ENCODE peak calls at places on chromosomes 7 and 10, in six cellular contexts. One of them, this sample, is unnamed.
A peak's percentile ranks its signal among the peaks of the same experiment; 100 is the strongest.

GRCh38 chr7:2921748-2922147 is 77.6 kb upstream of the GNA12 start:
- DNase-seq in DND-41: no peak
- DNase-seq in PC-9: no peak
- DNase-seq in mesenchymal stem cell: no peak
- DNase-seq in A549: peak; percentile 25
- DNase-seq in GM23248: no peak
- DNase-seq in this sample: no peak

GRCh38 chr10:60238408-60239100 is 151.1 kb downstream of the ANK3 start:
- DNase-seq in mesenchymal stem cell: peak; percentile 18
- DNase-seq in PC-9: no peak
- DNase-seq in GM23248: peak; percentile 49
- DNase-seq in A549: peak; percentile 13
- DNase-seq in DND-41: no peak
- DNase-seq in this sample: peak; percentile 84

GRCh38 chr10:30219977-30220751 is 128.9 kb downstream of the MTPAP start:
- DNase-seq in A549: no peak
- DNase-seq in mesenchymal stem cell: no peak
- DNase-seq in GM23248: peak; percentile 63
- DNase-seq in PC-9: peak; percentile 82
- DNase-seq in DND-41: no peak
- DNase-seq in this sample: peak; percentile 55

GRCh38 chr7:22728416-22729029 is 1.5 kb downstream of the IL6 start:
- DNase-seq in DND-41: no peak
- DNase-seq in A549: peak; percentile 47
- DNase-seq in mesenchymal stem cell: peak; percentile 68
- DNase-seq in GM23248: peak; percentile 81
- DNase-seq in PC-9: peak; percentile 70
- DNase-seq in this sample: peak; percentile 64

GRCh38 chr10:79984851-79985250 is 35.9 kb upstream of the SFTPD start:
- DNase-seq in DND-41: no peak
- DNase-seq in A549: no peak
- DNase-seq in GM23248: no peak
- DNase-seq in PC-9: peak; percentile 97
- DNase-seq in mesenchymal stem cell: no peak
- DNase-seq in this sample: no peak

GRCh38 chr7:44646176-44646920 is 39.9 kb downstream of the OGDH start:
- DNase-seq in DND-41: no peak
- DNase-seq in PC-9: no peak
- DNase-seq in GM23248: no peak
- DNase-seq in A549: no peak
- DNase-seq in mesenchymal stem cell: no peak
- DNase-seq in this sample: peak; percentile 33

GRCh38 chr7:137771679-137772078 is 75.1 kb downstream of the DGKI start:
- DNase-seq in mesenchymal stem cell: peak; percentile 15
- DNase-seq in GM23248: peak; percentile 97
- DNase-seq in DND-41: no peak
- DNase-seq in PC-9: no peak
- DNase-seq in A549: no peak
- DNase-seq in this sample: peak; percentile 28

GRCh38 chr7:23680417-23681405 is 712 bp downstream of the FAM221A start:
- DNase-seq in A549: no peak
- DNase-seq in DND-41: peak; percentile 70
- DNase-seq in PC-9: no peak
- DNase-seq in GM23248: peak; percentile 73
- DNase-seq in mesenchymal stem cell: peak; percentile 59
- DNase-seq in this sample: peak; percentile 60

GRCh38 chr7:140475747-140476333 is 3.5 kb downstream of the MKRN1 start:
- DNase-seq in PC-9: peak; percentile 68
- DNase-seq in A549: peak; percentile 73
- DNase-seq in mesenchymal stem cell: peak; percentile 58
- DNase-seq in GM23248: peak; percentile 66
- DNase-seq in DND-41: peak; percentile 49
- DNase-seq in this sample: peak; percentile 52

GRCh38 chr7:119640326-119640725 is 632.6 kb upstream of the KCND2 start:
- DNase-seq in GM23248: no peak
- DNase-seq in A549: no peak
- DNase-seq in mesenchymal stem cell: no peak
- DNase-seq in PC-9: no peak
- DNase-seq in DND-41: no peak
- DNase-seq in this sample: no peak

GRCh38 chr7:15720849-15721471 is 34.5 kb upstream of the MEOX2 start:
- DNase-seq in GM23248: peak; percentile 47
- DNase-seq in PC-9: no peak
- DNase-seq in A549: peak; percentile 2
- DNase-seq in DND-41: peak; percentile 5
- DNase-seq in mesenchymal stem cell: peak; percentile 45
- DNase-seq in this sample: peak; percentile 10

GRCh38 chr10:97726636-97727178 is 10.2 kb upstream of the ZFYVE27 start:
- DNase-seq in mesenchymal stem cell: peak; percentile 87
- DNase-seq in GM23248: peak; percentile 92
- DNase-seq in DND-41: no peak
- DNase-seq in PC-9: peak; percentile 73
- DNase-seq in A549: no peak
- DNase-seq in this sample: peak; percentile 84

GRCh38 chr7:91089382-91089963 is 174.8 kb upstream of the FZD1 start:
- DNase-seq in GM23248: peak; percentile 71
- DNase-seq in mesenchymal stem cell: peak; percentile 54
- DNase-seq in DND-41: no peak
- DNase-seq in A549: peak; percentile 17
- DNase-seq in PC-9: no peak
- DNase-seq in this sample: peak; percentile 30

GRCh38 chr10:86657396-86658011 is 3.2 kb downstream of the OPN4 start:
- DNase-seq in A549: no peak
- DNase-seq in GM23248: no peak
- DNase-seq in PC-9: peak; percentile 58
- DNase-seq in mesenchymal stem cell: no peak
- DNase-seq in DND-41: no peak
- DNase-seq in this sample: no peak

GRCh38 chr7:46853451-46853850 is 728.5 kb downstream of the TNS3 start:
- DNase-seq in mesenchymal stem cell: no peak
- DNase-seq in A549: no peak
- DNase-seq in PC-9: no peak
- DNase-seq in GM23248: peak; percentile 47
- DNase-seq in DND-41: no peak
- DNase-seq in this sample: peak; percentile 73

DNA sequence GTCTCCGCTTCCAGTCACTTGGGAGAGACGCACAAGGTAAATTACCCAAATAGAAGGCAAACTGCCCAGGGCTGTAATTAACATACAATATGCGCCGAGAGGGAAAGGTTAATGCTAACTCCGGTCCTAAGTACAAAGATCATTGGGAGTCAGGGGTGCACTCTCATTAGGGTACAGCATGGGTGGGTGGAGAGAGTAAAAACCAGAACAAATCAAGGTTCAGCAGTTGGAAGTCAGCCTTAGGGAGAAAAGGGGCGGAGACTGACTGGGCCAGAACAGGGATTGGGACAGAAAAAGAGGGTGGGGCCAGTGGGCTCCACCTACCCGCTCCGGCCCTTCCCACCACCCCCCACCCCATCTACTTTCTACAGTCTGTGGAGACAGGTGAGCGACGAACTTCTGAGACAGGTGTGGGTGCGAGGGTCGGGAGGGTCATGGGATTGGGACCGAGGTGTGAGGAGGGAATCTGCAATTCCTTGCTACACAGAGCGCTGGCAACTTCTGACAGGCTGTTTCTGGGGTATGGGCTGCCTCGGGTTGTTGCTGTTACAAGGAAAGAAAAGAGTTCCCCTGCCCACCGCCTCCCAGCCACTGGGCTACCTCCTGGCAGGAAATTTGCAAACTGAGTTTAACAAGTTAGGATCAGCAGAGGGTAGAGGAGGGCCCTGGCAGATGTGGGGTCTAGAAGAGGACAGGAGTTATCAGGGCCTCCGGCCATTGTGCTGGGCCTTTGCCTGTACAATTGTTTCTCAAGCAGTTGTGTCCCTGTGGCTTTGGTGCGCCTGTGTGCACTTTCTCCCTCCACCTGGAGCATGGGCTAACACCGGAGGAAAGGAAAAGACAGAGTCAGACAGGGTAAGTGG is at the start of gene TMEM139:
- DNase-seq in GM23248: peak; percentile 17
- DNase-seq in A549: no peak
- DNase-seq in DND-41: no peak
- DNase-seq in PC-9: peak; percentile 70
- DNase-seq in mesenchymal stem cell: no peak
- DNase-seq in this sample: no peak
- H3K4me3 ChIP-seq in GM23248: no peak within 1 kb of the TSS
- H3K4me3 ChIP-seq in A549: no peak within 1 kb of the TSS
- H3K4me3 ChIP-seq in DND-41: no peak within 1 kb of the TSS
- H3K4me3 ChIP-seq in PC-9: peak within 1 kb of the TSS; percentile 77
- H3K4me3 ChIP-seq in mesenchymal stem cell: no peak within 1 kb of the TSS
- H3K4me3 ChIP-seq in this sample: no peak within 1 kb of the TSS

DNA sequence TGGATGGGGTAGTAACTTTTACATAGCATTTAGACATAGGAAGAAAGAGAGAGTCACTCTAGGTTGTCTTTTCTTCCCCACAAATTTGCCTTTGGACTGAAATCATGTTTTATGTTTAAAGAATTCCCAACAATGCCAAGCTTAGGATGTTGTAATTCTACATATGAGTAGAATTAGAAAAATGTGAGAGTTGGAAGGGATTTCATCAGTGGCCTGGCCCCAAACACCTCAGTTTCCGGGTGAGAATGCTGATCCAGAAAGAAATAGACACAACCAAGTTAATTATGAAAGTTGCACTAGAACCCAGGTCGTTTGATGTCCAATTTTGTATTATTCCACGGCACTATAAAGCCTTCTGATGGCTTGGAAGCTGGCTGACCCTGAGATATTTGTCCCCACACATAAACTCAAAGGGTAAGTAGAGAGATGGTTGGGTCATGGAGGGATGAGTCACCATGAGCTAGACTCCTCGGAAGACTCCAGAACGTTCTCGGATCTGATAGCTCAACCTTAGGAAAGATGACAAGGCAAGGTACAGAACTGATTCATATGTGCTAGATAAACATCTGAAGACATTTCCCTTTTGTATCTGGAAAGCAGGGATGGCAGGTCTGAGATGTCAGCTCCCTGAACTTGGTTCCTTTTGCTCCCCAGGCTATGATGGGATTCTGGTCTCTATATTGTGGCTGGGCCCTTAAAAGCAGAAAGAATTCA is 48.8 kb upstream of the SLC35B4 start:
- DNase-seq in DND-41: no peak
- DNase-seq in A549: peak; percentile 78
- DNase-seq in mesenchymal stem cell: no peak
- DNase-seq in GM23248: peak; percentile 92
- DNase-seq in PC-9: peak; percentile 92
- DNase-seq in this sample: peak; percentile 60
- H3K4me2 ChIP-seq in DND-41: no peak overlapping the region
- H3K4me2 ChIP-seq in A549: peak overlapping the region; percentile 71
- H3K4me2 ChIP-seq in mesenchymal stem cell: no peak overlapping the region
- H3K4me2 ChIP-seq in GM23248: peak overlapping the region; percentile 69
- H3K4me2 ChIP-seq in PC-9: peak overlapping the region; percentile 57
- H3K4me2 ChIP-seq in this sample: peak overlapping the region; percentile 40

DNA sequence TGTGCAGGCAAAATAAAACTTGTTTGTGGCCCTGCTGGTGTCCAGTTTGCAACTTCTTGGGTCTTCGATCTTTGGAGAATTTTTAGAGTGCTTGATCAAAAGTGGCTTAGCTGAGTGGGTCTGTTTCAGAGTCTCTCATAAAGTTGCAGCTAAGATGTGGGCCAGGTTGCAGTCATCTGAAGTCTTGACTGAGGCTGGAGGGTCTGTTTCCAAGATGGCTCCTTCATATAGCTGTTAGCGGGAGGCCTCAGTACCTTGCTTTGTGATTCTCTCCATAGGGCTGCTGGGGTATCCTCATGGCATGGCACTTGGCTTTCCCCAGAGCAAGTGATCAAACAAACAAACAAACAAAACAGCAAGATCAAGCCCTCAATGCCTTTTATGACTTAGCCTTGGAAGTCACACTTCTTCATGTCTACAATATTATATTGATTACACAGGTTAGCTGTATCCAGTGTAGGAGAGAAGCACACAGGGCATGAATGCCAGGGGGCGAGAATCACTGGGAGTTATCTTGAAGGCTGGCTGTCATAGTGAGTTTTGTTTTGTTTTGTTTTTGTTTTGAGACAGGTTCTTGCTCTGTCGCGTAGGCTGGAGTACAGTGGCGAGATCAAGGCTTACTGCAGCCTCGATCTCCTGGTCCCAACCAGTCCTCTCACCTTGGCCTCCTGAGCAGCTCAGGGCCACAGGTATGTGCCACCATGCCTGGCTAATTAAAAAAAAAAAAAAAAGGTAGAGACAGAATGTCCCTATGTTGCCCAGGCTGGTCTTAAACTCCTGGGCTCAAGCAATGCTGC is 10.2 kb downstream of the CYP26A1 start:
- DNase-seq in PC-9: no peak
- DNase-seq in A549: no peak
- DNase-seq in DND-41: no peak
- DNase-seq in GM23248: no peak
- DNase-seq in mesenchymal stem cell: no peak
- DNase-seq in this sample: no peak
- H3K4me3 ChIP-seq in PC-9: no peak overlapping the region
- H3K4me3 ChIP-seq in A549: no peak overlapping the region
- H3K4me3 ChIP-seq in DND-41: no peak overlapping the region
- H3K4me3 ChIP-seq in GM23248: no peak overlapping the region
- H3K4me3 ChIP-seq in mesenchymal stem cell: no peak overlapping the region
- H3K4me3 ChIP-seq in this sample: no peak overlapping the region

DNA sequence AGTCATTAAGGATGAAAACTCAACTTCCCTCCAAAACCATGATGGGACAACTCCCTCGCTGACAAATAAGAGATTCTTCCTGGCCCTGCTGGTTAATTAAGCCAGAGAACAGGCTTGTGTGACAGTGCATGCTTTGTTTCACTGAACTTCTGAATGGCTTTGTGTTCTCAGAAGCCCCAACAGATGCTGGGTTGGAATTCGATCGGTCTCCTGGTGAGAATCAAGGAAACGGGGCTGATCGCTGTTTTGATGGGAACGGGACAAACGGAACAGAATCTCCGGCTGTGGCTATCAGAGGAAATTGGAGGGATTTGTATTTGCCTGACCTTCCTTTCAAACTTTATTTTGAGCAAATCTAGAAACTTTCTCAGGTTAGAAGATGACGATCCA is 145.0 kb downstream of the RNF216 start:
- DNase-seq in A549: no peak
- DNase-seq in PC-9: peak; percentile 27
- DNase-seq in mesenchymal stem cell: peak; percentile 40
- DNase-seq in DND-41: no peak
- DNase-seq in GM23248: peak; percentile 42
- DNase-seq in this sample: no peak
- H3K4me2 ChIP-seq in A549: no peak overlapping the region
- H3K4me2 ChIP-seq in PC-9: no peak overlapping the region
- H3K4me2 ChIP-seq in mesenchymal stem cell: no peak overlapping the region
- H3K4me2 ChIP-seq in DND-41: no peak overlapping the region
- H3K4me2 ChIP-seq in GM23248: peak overlapping the region; percentile 53
- H3K4me2 ChIP-seq in this sample: peak overlapping the region; percentile 70

DNA sequence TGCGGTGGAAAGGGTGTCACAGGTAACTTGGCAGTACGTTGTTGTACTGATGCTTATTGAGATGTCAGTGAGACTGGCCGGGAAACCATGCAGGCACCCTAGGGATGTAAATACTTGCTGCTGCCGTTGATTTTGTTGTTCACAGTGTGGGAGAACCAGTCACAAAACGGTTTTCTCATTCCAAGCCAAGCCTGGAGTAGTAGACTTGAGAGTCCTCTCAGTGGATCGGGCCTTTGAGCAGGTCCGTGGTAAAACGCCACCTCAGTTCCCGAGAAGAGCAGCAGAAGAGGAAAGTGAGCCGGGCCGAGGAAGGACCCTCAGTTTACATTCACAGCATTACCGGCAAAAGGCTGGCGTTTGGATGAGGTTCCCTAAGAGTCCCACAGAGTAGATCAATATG is 1.1 kb downstream of the JAKMIP3 start:
- DNase-seq in DND-41: no peak
- DNase-seq in GM23248: no peak
- DNase-seq in PC-9: no peak
- DNase-seq in mesenchymal stem cell: no peak
- DNase-seq in A549: no peak
- DNase-seq in this sample: no peak
- H3K4me3 ChIP-seq in DND-41: no peak overlapping the region
- H3K4me3 ChIP-seq in GM23248: peak overlapping the region; percentile 82
- H3K4me3 ChIP-seq in PC-9: peak overlapping the region; percentile 77
- H3K4me3 ChIP-seq in mesenchymal stem cell: peak overlapping the region; percentile 87
- H3K4me3 ChIP-seq in A549: peak overlapping the region; percentile 51
- H3K4me3 ChIP-seq in this sample: no peak overlapping the region

GRCh38 chr10:132422169-132422691 is 25.2 kb downstream of the PWWP2B start:
- DNase-seq in GM23248: no peak
- DNase-seq in DND-41: no peak
- DNase-seq in mesenchymal stem cell: no peak
- DNase-seq in A549: no peak
- DNase-seq in PC-9: no peak
- DNase-seq in this sample: no peak
- H3K4me2 ChIP-seq in GM23248: no peak overlapping the region
- H3K4me2 ChIP-seq in DND-41: no peak overlapping the region
- H3K4me2 ChIP-seq in mesenchymal stem cell: no peak overlapping the region
- H3K4me2 ChIP-seq in A549: peak overlapping the region; percentile 81
- H3K4me2 ChIP-seq in PC-9: peak overlapping the region; percentile 73
- H3K4me2 ChIP-seq in this sample: no peak overlapping the region

This sample was measured in fibroblast of lung.